ENCODE peak calls at places on chromosomes 13 and 19, in six cellular contexts. X, T, L, Z, O and E are unnamed samples.

GRCh38 chr19:41929536-41930071 is 1.4 kb upstream of the ERFL start:
- DNase-seq in X (no peak), Z (no peak), T (no peak), O (no peak), L (no peak), E (no peak)

GRCh38 chr13:50894504-50894903 is 15.1 kb upstream of the RNASEH2B start:
- DNase-seq in X (no peak), L (no peak), O (no peak), Z (no peak), T (no peak), E (no peak)

GRCh38 chr13:44407891-44408290 is 34.3 kb downstream of the SERP2 start:
- DNase-seq in T (no peak), O (no peak), L (no peak), Z (no peak), X (no peak), E (no peak)

GRCh38 chr13:48398450-48399095 is 14.3 kb downstream of the LPAR6 start:
- DNase-seq in O (no peak), X (no peak), T (no peak), Z (no peak), L (no peak), E (no peak)

GRCh38 chr13:32645854-32646253 is 59.6 kb downstream of the PDS5B start:
- DNase-seq in X (no peak), L (no peak), T (no peak), O (no peak), Z (no peak), E (no peak)

GRCh38 chr19:18109731-18110671 is 12.4 kb downstream of the MAST3 start:
- DNase-seq in Z (peak), L (no peak), X (no peak), O (peak), T (no peak), E (no peak)

GRCh38 chr19:55087542-55087935 is 11.9 kb downstream of the EPS8L1 start:
- DNase-seq in X (no peak), T (no peak), Z (no peak), O (no peak), L (no peak), E (no peak)

GRCh38 chr13:98524793-98525192 is 52.1 kb downstream of the STK24 start:
- DNase-seq in X (no peak), Z (no peak), T (no peak), O (no peak), L (no peak), E (no peak)

GRCh38 chr19:28406966-28407365 is 806.0 kb downstream of the UQCRFS1 start:
- DNase-seq in Z (no peak), T (no peak), O (no peak), L (no peak), X (no peak), E (no peak)

GRCh38 chr13:66635526-66635925 is 594.6 kb downstream of the PCDH9 start:
- DNase-seq in X (no peak), O (no peak), T (no peak), Z (peak), L (no peak), E (no peak)

GRCh38 chr13:24625324-24625723 is 54.9 kb upstream of the ATP12A start:
- DNase-seq in X (no peak), L (no peak), T (no peak), O (no peak), Z (peak), E (no peak)